ENCODE peak calls at places on chromosomes 6 and 20, in six cellular contexts. One of them, this sample, is unnamed.

GRCh38 chr6:136095961-136096360 is 154.2 kb downstream of the MTFR2 start:
- DNase-seq in IMR-90: no peak
- DNase-seq in H1: no peak
- DNase-seq in neuronal stem cell: no peak
- DNase-seq in H9: no peak
- DNase-seq in mesendoderm: no peak
- DNase-seq in this sample: no peak

GRCh38 chr6:80547827-80548226 is 441.4 kb downstream of the BCKDHB start:
- DNase-seq in IMR-90: peak; percentile 94
- DNase-seq in H1: no peak
- DNase-seq in neuronal stem cell: no peak
- DNase-seq in H9: no peak
- DNase-seq in mesendoderm: no peak
- DNase-seq in this sample: peak; percentile 74

GRCh38 chr6:54981276-54981609 is 134.7 kb downstream of the FAM83B start:
- DNase-seq in IMR-90: no peak
- DNase-seq in H1: no peak
- DNase-seq in neuronal stem cell: no peak
- DNase-seq in H9: no peak
- DNase-seq in mesendoderm: no peak
- DNase-seq in this sample: no peak

GRCh38 chr20:51470907-51471411 is 71.6 kb downstream of the NFATC2 start:
- DNase-seq in IMR-90: no peak
- DNase-seq in H1: no peak
- DNase-seq in neuronal stem cell: no peak
- DNase-seq in H9: no peak
- DNase-seq in mesendoderm: no peak
- DNase-seq in this sample: no peak

GRCh38 chr20:4544765-4545164 is 176.9 kb upstream of the PRND start:
- DNase-seq in IMR-90: peak; percentile 93
- DNase-seq in H1: no peak
- DNase-seq in neuronal stem cell: no peak
- DNase-seq in H9: no peak
- DNase-seq in mesendoderm: no peak
- DNase-seq in this sample: peak; percentile 64

GRCh38 chr6:138971601-138972000 is 16.5 kb downstream of the REPS1 start:
- DNase-seq in IMR-90: peak; percentile 12
- DNase-seq in H1: no peak
- DNase-seq in neuronal stem cell: peak; percentile 31
- DNase-seq in H9: no peak
- DNase-seq in mesendoderm: peak; percentile 67
- DNase-seq in this sample: peak; percentile 44

GRCh38 chr6:74491844-74492374 is 713.9 kb downstream of the COL12A1 start:
- DNase-seq in IMR-90: no peak
- DNase-seq in H1: no peak
- DNase-seq in neuronal stem cell: no peak
- DNase-seq in H9: no peak
- DNase-seq in mesendoderm: no peak
- DNase-seq in this sample: no peak

GRCh38 chr6:134701301-134701700 is 248.6 kb downstream of the ALDH8A1 start:
- DNase-seq in IMR-90: no peak
- DNase-seq in H1: no peak
- DNase-seq in neuronal stem cell: no peak
- DNase-seq in H9: no peak
- DNase-seq in mesendoderm: no peak
- DNase-seq in this sample: no peak

GRCh38 chr20:58688838-58689237 is 3.8 kb upstream of the NPEPL1 start:
- DNase-seq in IMR-90: peak; percentile 14
- DNase-seq in H1: peak; percentile 44
- DNase-seq in neuronal stem cell: no peak
- DNase-seq in H9: no peak
- DNase-seq in mesendoderm: no peak
- DNase-seq in this sample: no peak

GRCh38 chr20:54063998-54064676 is 6.3 kb downstream of the BCAS1 start:
- DNase-seq in IMR-90: no peak
- DNase-seq in H1: no peak
- DNase-seq in neuronal stem cell: no peak
- DNase-seq in H9: no peak
- DNase-seq in mesendoderm: no peak
- DNase-seq in this sample: no peak

GRCh38 chr6:5998741-5999687 is 7.7 kb downstream of the NRN1 start:
- DNase-seq in IMR-90: no peak
- DNase-seq in H1: peak; percentile 84
- DNase-seq in neuronal stem cell: no peak
- DNase-seq in H9: peak; percentile 68
- DNase-seq in mesendoderm: peak; percentile 65
- DNase-seq in this sample: no peak

GRCh38 chr6:163437466-163437865 is 22.9 kb downstream of the QKI start:
- DNase-seq in IMR-90: no peak
- DNase-seq in H1: no peak
- DNase-seq in neuronal stem cell: no peak
- DNase-seq in H9: no peak
- DNase-seq in mesendoderm: no peak
- DNase-seq in this sample: no peak

GRCh38 chr6:26170181-26170580 is 83.0 kb downstream of the HFE start:
- DNase-seq in IMR-90: no peak
- DNase-seq in H1: no peak
- DNase-seq in neuronal stem cell: no peak
- DNase-seq in H9: no peak
- DNase-seq in mesendoderm: no peak
- DNase-seq in this sample: no peak

GRCh38 chr20:15610700-15611277 is 962.5 kb downstream of the KIF16B start:
- DNase-seq in IMR-90: no peak
- DNase-seq in H1: no peak
- DNase-seq in neuronal stem cell: no peak
- DNase-seq in H9: no peak
- DNase-seq in mesendoderm: no peak
- DNase-seq in this sample: no peak

GRCh38 chr6:163288915-163289314 is 125.6 kb upstream of the QKI start:
- DNase-seq in IMR-90: no peak
- DNase-seq in H1: no peak
- DNase-seq in neuronal stem cell: no peak
- DNase-seq in H9: no peak
- DNase-seq in mesendoderm: no peak
- DNase-seq in this sample: no peak

GRCh38 chr20:9068896-9069663 is at the start of gene PLCB4:
- DNase-seq in IMR-90: peak; percentile 66
- DNase-seq in H1: peak; percentile 71
- DNase-seq in neuronal stem cell: peak; percentile 48
- DNase-seq in H9: peak; percentile 57
- DNase-seq in mesendoderm: peak; percentile 77
- DNase-seq in this sample: peak; percentile 52

GRCh38 chr20:56409946-56410345 is 2.1 kb upstream of the CASS4 start:
- DNase-seq in IMR-90: no peak
- DNase-seq in H1: no peak
- DNase-seq in neuronal stem cell: no peak
- DNase-seq in H9: no peak
- DNase-seq in mesendoderm: no peak
- DNase-seq in this sample: peak; percentile 11

GRCh38 chr20:48405909-48406308 is 421.9 kb downstream of the PREX1 start:
- DNase-seq in IMR-90: no peak
- DNase-seq in H1: peak; percentile 68
- DNase-seq in neuronal stem cell: no peak
- DNase-seq in H9: peak; percentile 82
- DNase-seq in mesendoderm: peak; percentile 89
- DNase-seq in this sample: no peak

GRCh38 chr6:13523826-13524622 is 36.6 kb upstream of the GFOD1 start:
- DNase-seq in IMR-90: no peak
- DNase-seq in H1: no peak
- DNase-seq in neuronal stem cell: no peak
- DNase-seq in H9: no peak
- DNase-seq in mesendoderm: no peak
- DNase-seq in this sample: no peak

GRCh38 chr20:40416274-40416673 is 272.8 kb downstream of the MAFB start:
- DNase-seq in IMR-90: no peak
- DNase-seq in H1: no peak
- DNase-seq in neuronal stem cell: no peak
- DNase-seq in H9: no peak
- DNase-seq in mesendoderm: no peak
- DNase-seq in this sample: no peak

GRCh38 chr6:131660195-131660594 is 23.1 kb downstream of the ENPP3 start:
- DNase-seq in IMR-90: peak; percentile 78
- DNase-seq in H1: no peak
- DNase-seq in neuronal stem cell: no peak
- DNase-seq in H9: no peak
- DNase-seq in mesendoderm: peak; percentile 3
- DNase-seq in this sample: peak; percentile 54

GRCh38 chr6:123769431-123769830 is 34.2 kb upstream of the NKAIN2 start:
- DNase-seq in IMR-90: no peak
- DNase-seq in H1: no peak
- DNase-seq in neuronal stem cell: no peak
- DNase-seq in H9: no peak
- DNase-seq in mesendoderm: no peak
- DNase-seq in this sample: no peak

GRCh38 chr20:36861625-36861874 is 14.4 kb upstream of the TLDC2 start:
- DNase-seq in IMR-90: no peak
- DNase-seq in H1: no peak
- DNase-seq in neuronal stem cell: no peak
- DNase-seq in H9: no peak
- DNase-seq in mesendoderm: no peak
- DNase-seq in this sample: no peak

GRCh38 chr20:20872420-20872819 is 160.0 kb upstream of the RALGAPA2 start:
- DNase-seq in IMR-90: no peak
- DNase-seq in H1: no peak
- DNase-seq in neuronal stem cell: no peak
- DNase-seq in H9: no peak
- DNase-seq in mesendoderm: no peak
- DNase-seq in this sample: no peak

GRCh38 chr6:34235605-34236422 is 859 bp upstream of the HMGA1 start:
- DNase-seq in IMR-90: peak; percentile 92
- DNase-seq in H1: peak; percentile 90
- DNase-seq in neuronal stem cell: peak; percentile 67
- DNase-seq in H9: no peak
- DNase-seq in mesendoderm: peak; percentile 90
- DNase-seq in this sample: peak; percentile 89

GRCh38 chr20:43560974-43561373 is 2.1 kb downstream of the SGK2 start:
- DNase-seq in IMR-90: no peak
- DNase-seq in H1: no peak
- DNase-seq in neuronal stem cell: no peak
- DNase-seq in H9: no peak
- DNase-seq in mesendoderm: no peak
- DNase-seq in this sample: no peak

GRCh38 chr6:43459535-43459934 is 4.2 kb upstream of the DLK2 start:
- DNase-seq in IMR-90: no peak
- DNase-seq in H1: no peak
- DNase-seq in neuronal stem cell: no peak
- DNase-seq in H9: no peak
- DNase-seq in mesendoderm: no peak
- DNase-seq in this sample: no peak

GRCh38 chr6:132968419-132968950 is 154.1 kb downstream of the RPS12 start:
- DNase-seq in IMR-90: no peak
- DNase-seq in H1: no peak
- DNase-seq in neuronal stem cell: no peak
- DNase-seq in H9: no peak
- DNase-seq in mesendoderm: no peak
- DNase-seq in this sample: no peak
- H2BK15ac ChIP-seq in IMR-90: no peak overlapping the region
- H2BK15ac ChIP-seq in H1: no peak overlapping the region
- H2BK15ac ChIP-seq in neuronal stem cell: no peak overlapping the region
- H2BK15ac ChIP-seq in H9: no peak overlapping the region
- H2BK15ac ChIP-seq in mesendoderm: no peak overlapping the region
- H2BK15ac ChIP-seq in this sample: no peak overlapping the region

GRCh38 chr6:21022343-21023107 is 488.3 kb downstream of the CDKAL1 start:
- DNase-seq in IMR-90: peak; percentile 82
- DNase-seq in H1: no peak
- DNase-seq in neuronal stem cell: peak; percentile 24
- DNase-seq in H9: peak; percentile 28
- DNase-seq in mesendoderm: peak; percentile 93
- DNase-seq in this sample: peak; percentile 96

GRCh38 chr6:21024621-21025020 is 490.4 kb downstream of the CDKAL1 start:
- DNase-seq in IMR-90: no peak
- DNase-seq in H1: no peak
- DNase-seq in neuronal stem cell: no peak
- DNase-seq in H9: no peak
- DNase-seq in mesendoderm: no peak
- DNase-seq in this sample: no peak

GRCh38 chr6:21023210-21023609 is 489.0 kb downstream of the CDKAL1 start:
- DNase-seq in IMR-90: no peak
- DNase-seq in H1: no peak
- DNase-seq in neuronal stem cell: no peak
- DNase-seq in H9: no peak
- DNase-seq in mesendoderm: peak; percentile 4
- DNase-seq in this sample: no peak

GRCh38 chr6:21027507-21027906 is 493.2 kb downstream of the CDKAL1 start:
- DNase-seq in IMR-90: no peak
- DNase-seq in H1: no peak
- DNase-seq in neuronal stem cell: no peak
- DNase-seq in H9: no peak
- DNase-seq in mesendoderm: no peak
- DNase-seq in this sample: no peak

GRCh38 chr6:21026576-21027273 is 492.5 kb downstream of the CDKAL1 start:
- DNase-seq in IMR-90: peak; percentile 74
- DNase-seq in H1: no peak
- DNase-seq in neuronal stem cell: no peak
- DNase-seq in H9: no peak
- DNase-seq in mesendoderm: no peak
- DNase-seq in this sample: peak; percentile 35
- H3K4me2 ChIP-seq in IMR-90: no peak overlapping the region
- H3K4me2 ChIP-seq in H1: no peak overlapping the region
- H3K4me2 ChIP-seq in neuronal stem cell: no peak overlapping the region
- H3K4me2 ChIP-seq in H9: no peak overlapping the region
- H3K4me2 ChIP-seq in mesendoderm: no peak overlapping the region
- H3K4me2 ChIP-seq in this sample: no peak overlapping the region

GRCh38 chr6:16494781-16495180 is 256.4 kb downstream of the GMPR start:
- DNase-seq in IMR-90: peak; percentile 31
- DNase-seq in H1: no peak
- DNase-seq in neuronal stem cell: no peak
- DNase-seq in H9: no peak
- DNase-seq in mesendoderm: peak; percentile 69
- DNase-seq in this sample: peak; percentile 33
- H2BK15ac ChIP-seq in IMR-90: no peak overlapping the region
- H2BK15ac ChIP-seq in H1: no peak overlapping the region
- H2BK15ac ChIP-seq in neuronal stem cell: no peak overlapping the region
- H2BK15ac ChIP-seq in H9: no peak overlapping the region
- H2BK15ac ChIP-seq in mesendoderm: no peak overlapping the region
- H2BK15ac ChIP-seq in this sample: no peak overlapping the region

GRCh38 chr6:113909224-113909856 is 52.2 kb downstream of the MARCKS start:
- DNase-seq in IMR-90: peak; percentile 79
- DNase-seq in H1: no peak
- DNase-seq in neuronal stem cell: peak; percentile 72
- DNase-seq in H9: no peak
- DNase-seq in mesendoderm: peak; percentile 71
- DNase-seq in this sample: peak; percentile 68

GRCh38 chr6:113908801-113909200 is 51.7 kb downstream of the MARCKS start:
- DNase-seq in IMR-90: no peak
- DNase-seq in H1: no peak
- DNase-seq in neuronal stem cell: no peak
- DNase-seq in H9: no peak
- DNase-seq in mesendoderm: peak; percentile 29
- DNase-seq in this sample: no peak

GRCh38 chr6:113901482-113901881 is 44.3 kb downstream of the MARCKS start:
- DNase-seq in IMR-90: peak; percentile 70
- DNase-seq in H1: no peak
- DNase-seq in neuronal stem cell: no peak
- DNase-seq in H9: no peak
- DNase-seq in mesendoderm: no peak
- DNase-seq in this sample: no peak

GRCh38 chr6:113907107-113907506 is 50.0 kb downstream of the MARCKS start:
- DNase-seq in IMR-90: no peak
- DNase-seq in H1: no peak
- DNase-seq in neuronal stem cell: no peak
- DNase-seq in H9: no peak
- DNase-seq in mesendoderm: no peak
- DNase-seq in this sample: no peak

GRCh38 chr6:113903666-113904330 is 46.7 kb downstream of the MARCKS start:
- DNase-seq in IMR-90: peak; percentile 58
- DNase-seq in H1: no peak
- DNase-seq in neuronal stem cell: no peak
- DNase-seq in H9: no peak
- DNase-seq in mesendoderm: peak; percentile 28
- DNase-seq in this sample: peak; percentile 53
- H3K4me2 ChIP-seq in IMR-90: no peak overlapping the region
- H3K4me2 ChIP-seq in H1: no peak overlapping the region
- H3K4me2 ChIP-seq in neuronal stem cell: no peak overlapping the region
- H3K4me2 ChIP-seq in H9: no peak overlapping the region
- H3K4me2 ChIP-seq in mesendoderm: no peak overlapping the region
- H3K4me2 ChIP-seq in this sample: no peak overlapping the region